ENCODE peak calls at places on chromosomes 4 and X, in ten cellular contexts. One of them, this sample, is unnamed.

GRCh38 chrX:49627030-49627777 is 28.4 kb downstream of the GAGE1 start:
- DNase-seq in stimulated activated CD8-positive, alpha-beta memory T cell treated with anti-CD3 and anti-CD28 coated beads, Interleukin-15, amount 100 ng/mL, for 24 hours: no peak
- DNase-seq in activated CD8-positive, alpha-beta T cell treated with anti-CD3 and anti-CD28 coated beads, Interleukin-2, amount 10 ng/mL, durations not matched to agents 7 days and 5 days: peak
- DNase-seq in iPS-NIHi11: peak
- DNase-seq in endothelial cell of umbilical vein: no peak
- DNase-seq in GM20000: peak
- DNase-seq in myocyte: no peak
- DNase-seq in ELR: no peak
- DNase-seq in upper lobe of right lung: no peak
- DNase-seq in NCI-H1417: no peak
- DNase-seq in this sample: no peak

GRCh38 chrX:6283826-6284225 is 55.2 kb upstream of the NLGN4X start:
- DNase-seq in GM20000: no peak
- DNase-seq in myocyte: no peak
- DNase-seq in activated CD8-positive, alpha-beta T cell treated with anti-CD3 and anti-CD28 coated beads, Interleukin-2, amount 10 ng/mL, durations not matched to agents 7 days and 5 days: no peak
- DNase-seq in endothelial cell of umbilical vein: no peak
- DNase-seq in iPS-NIHi11: no peak
- DNase-seq in NCI-H1417: no peak
- DNase-seq in stimulated activated CD8-positive, alpha-beta memory T cell treated with anti-CD3 and anti-CD28 coated beads, Interleukin-15, amount 100 ng/mL, for 24 hours: no peak
- DNase-seq in upper lobe of right lung: no peak
- DNase-seq in ELR: no peak
- DNase-seq in this sample: no peak

GRCh38 chr4:3342182-3342854 is 49.5 kb downstream of the RGS12 start:
- DNase-seq in iPS-NIHi11: no peak
- DNase-seq in ELR: peak
- DNase-seq in GM20000: no peak
- DNase-seq in upper lobe of right lung: no peak
- DNase-seq in NCI-H1417: peak
- DNase-seq in stimulated activated CD8-positive, alpha-beta memory T cell treated with anti-CD3 and anti-CD28 coated beads, Interleukin-15, amount 100 ng/mL, for 24 hours: no peak
- DNase-seq in endothelial cell of umbilical vein: peak
- DNase-seq in activated CD8-positive, alpha-beta T cell treated with anti-CD3 and anti-CD28 coated beads, Interleukin-2, amount 10 ng/mL, durations not matched to agents 7 days and 5 days: peak
- DNase-seq in myocyte: peak
- DNase-seq in this sample: peak

GRCh38 chr4:159221280-159221679 is 118.4 kb downstream of the RAPGEF2 start:
- DNase-seq in NCI-H1417: no peak
- DNase-seq in iPS-NIHi11: no peak
- DNase-seq in myocyte: no peak
- DNase-seq in GM20000: no peak
- DNase-seq in upper lobe of right lung: no peak
- DNase-seq in activated CD8-positive, alpha-beta T cell treated with anti-CD3 and anti-CD28 coated beads, Interleukin-2, amount 10 ng/mL, durations not matched to agents 7 days and 5 days: no peak
- DNase-seq in stimulated activated CD8-positive, alpha-beta memory T cell treated with anti-CD3 and anti-CD28 coated beads, Interleukin-15, amount 100 ng/mL, for 24 hours: no peak
- DNase-seq in endothelial cell of umbilical vein: no peak
- DNase-seq in ELR: no peak
- DNase-seq in this sample: no peak

GRCh38 chrX:45850197-45850774 is 649.6 kb upstream of the DIPK2B start:
- DNase-seq in myocyte: no peak
- DNase-seq in GM20000: peak
- DNase-seq in upper lobe of right lung: no peak
- DNase-seq in iPS-NIHi11: no peak
- DNase-seq in NCI-H1417: no peak
- DNase-seq in stimulated activated CD8-positive, alpha-beta memory T cell treated with anti-CD3 and anti-CD28 coated beads, Interleukin-15, amount 100 ng/mL, for 24 hours: no peak
- DNase-seq in endothelial cell of umbilical vein: peak
- DNase-seq in activated CD8-positive, alpha-beta T cell treated with anti-CD3 and anti-CD28 coated beads, Interleukin-2, amount 10 ng/mL, durations not matched to agents 7 days and 5 days: peak
- DNase-seq in ELR: peak
- DNase-seq in this sample: no peak

GRCh38 chr4:86855572-86855971 is 6.4 kb upstream of the SLC10A6 start:
- DNase-seq in upper lobe of right lung: no peak
- DNase-seq in iPS-NIHi11: no peak
- DNase-seq in GM20000: no peak
- DNase-seq in endothelial cell of umbilical vein: peak
- DNase-seq in ELR: peak
- DNase-seq in myocyte: no peak
- DNase-seq in NCI-H1417: no peak
- DNase-seq in stimulated activated CD8-positive, alpha-beta memory T cell treated with anti-CD3 and anti-CD28 coated beads, Interleukin-15, amount 100 ng/mL, for 24 hours: no peak
- DNase-seq in activated CD8-positive, alpha-beta T cell treated with anti-CD3 and anti-CD28 coated beads, Interleukin-2, amount 10 ng/mL, durations not matched to agents 7 days and 5 days: no peak
- DNase-seq in this sample: peak

GRCh38 chrX:24305905-24306304 is 8.0 kb downstream of the SUPT20HL2 start:
- DNase-seq in ELR: no peak
- DNase-seq in GM20000: no peak
- DNase-seq in stimulated activated CD8-positive, alpha-beta memory T cell treated with anti-CD3 and anti-CD28 coated beads, Interleukin-15, amount 100 ng/mL, for 24 hours: no peak
- DNase-seq in NCI-H1417: no peak
- DNase-seq in myocyte: no peak
- DNase-seq in iPS-NIHi11: no peak
- DNase-seq in endothelial cell of umbilical vein: no peak
- DNase-seq in activated CD8-positive, alpha-beta T cell treated with anti-CD3 and anti-CD28 coated beads, Interleukin-2, amount 10 ng/mL, durations not matched to agents 7 days and 5 days: no peak
- DNase-seq in upper lobe of right lung: no peak
- DNase-seq in this sample: no peak

GRCh38 chrX:139759637-139760036 is 51.7 kb upstream of the MCF2 start:
- DNase-seq in GM20000: no peak
- DNase-seq in myocyte: peak
- DNase-seq in stimulated activated CD8-positive, alpha-beta memory T cell treated with anti-CD3 and anti-CD28 coated beads, Interleukin-15, amount 100 ng/mL, for 24 hours: no peak
- DNase-seq in endothelial cell of umbilical vein: peak
- DNase-seq in NCI-H1417: no peak
- DNase-seq in upper lobe of right lung: no peak
- DNase-seq in ELR: peak
- DNase-seq in activated CD8-positive, alpha-beta T cell treated with anti-CD3 and anti-CD28 coated beads, Interleukin-2, amount 10 ng/mL, durations not matched to agents 7 days and 5 days: peak
- DNase-seq in iPS-NIHi11: peak
- DNase-seq in this sample: peak

GRCh38 chrX:100673397-100673953 is 29.5 kb downstream of the SRPX2 start:
- DNase-seq in endothelial cell of umbilical vein: peak
- DNase-seq in upper lobe of right lung: no peak
- DNase-seq in myocyte: no peak
- DNase-seq in activated CD8-positive, alpha-beta T cell treated with anti-CD3 and anti-CD28 coated beads, Interleukin-2, amount 10 ng/mL, durations not matched to agents 7 days and 5 days: no peak
- DNase-seq in iPS-NIHi11: no peak
- DNase-seq in stimulated activated CD8-positive, alpha-beta memory T cell treated with anti-CD3 and anti-CD28 coated beads, Interleukin-15, amount 100 ng/mL, for 24 hours: no peak
- DNase-seq in ELR: peak
- DNase-seq in GM20000: no peak
- DNase-seq in NCI-H1417: no peak
- DNase-seq in this sample: peak

GRCh38 chrX:107674480-107675364 is 46.4 kb downstream of the PRPS1 start:
- DNase-seq in NCI-H1417: no peak
- DNase-seq in GM20000: no peak
- DNase-seq in upper lobe of right lung: peak
- DNase-seq in ELR: peak
- DNase-seq in stimulated activated CD8-positive, alpha-beta memory T cell treated with anti-CD3 and anti-CD28 coated beads, Interleukin-15, amount 100 ng/mL, for 24 hours: no peak
- DNase-seq in endothelial cell of umbilical vein: no peak
- DNase-seq in myocyte: peak
- DNase-seq in iPS-NIHi11: no peak
- DNase-seq in activated CD8-positive, alpha-beta T cell treated with anti-CD3 and anti-CD28 coated beads, Interleukin-2, amount 10 ng/mL, durations not matched to agents 7 days and 5 days: peak
- DNase-seq in this sample: peak

GRCh38 chr4:40976343-40976742 is 226.6 kb downstream of the NSUN7 start:
- DNase-seq in activated CD8-positive, alpha-beta T cell treated with anti-CD3 and anti-CD28 coated beads, Interleukin-2, amount 10 ng/mL, durations not matched to agents 7 days and 5 days: peak
- DNase-seq in endothelial cell of umbilical vein: peak
- DNase-seq in ELR: peak
- DNase-seq in iPS-NIHi11: peak
- DNase-seq in NCI-H1417: peak
- DNase-seq in GM20000: peak
- DNase-seq in stimulated activated CD8-positive, alpha-beta memory T cell treated with anti-CD3 and anti-CD28 coated beads, Interleukin-15, amount 100 ng/mL, for 24 hours: no peak
- DNase-seq in myocyte: peak
- DNase-seq in upper lobe of right lung: no peak
- DNase-seq in this sample: peak

GRCh38 chrX:20968996-20969395 is 405.2 kb upstream of the CNKSR2 start:
- DNase-seq in endothelial cell of umbilical vein: no peak
- DNase-seq in iPS-NIHi11: no peak
- DNase-seq in NCI-H1417: no peak
- DNase-seq in upper lobe of right lung: no peak
- DNase-seq in activated CD8-positive, alpha-beta T cell treated with anti-CD3 and anti-CD28 coated beads, Interleukin-2, amount 10 ng/mL, durations not matched to agents 7 days and 5 days: no peak
- DNase-seq in GM20000: no peak
- DNase-seq in myocyte: peak
- DNase-seq in ELR: no peak
- DNase-seq in stimulated activated CD8-positive, alpha-beta memory T cell treated with anti-CD3 and anti-CD28 coated beads, Interleukin-15, amount 100 ng/mL, for 24 hours: no peak
- DNase-seq in this sample: no peak

GRCh38 chrX:74286950-74287349 is 17.0 kb upstream of the ZCCHC13 start:
- DNase-seq in endothelial cell of umbilical vein: no peak
- DNase-seq in NCI-H1417: no peak
- DNase-seq in GM20000: no peak
- DNase-seq in activated CD8-positive, alpha-beta T cell treated with anti-CD3 and anti-CD28 coated beads, Interleukin-2, amount 10 ng/mL, durations not matched to agents 7 days and 5 days: no peak
- DNase-seq in ELR: peak
- DNase-seq in upper lobe of right lung: no peak
- DNase-seq in myocyte: peak
- DNase-seq in iPS-NIHi11: no peak
- DNase-seq in stimulated activated CD8-positive, alpha-beta memory T cell treated with anti-CD3 and anti-CD28 coated beads, Interleukin-15, amount 100 ng/mL, for 24 hours: no peak
- DNase-seq in this sample: peak

GRCh38 chr4:153438916-153439756 is 27.0 kb upstream of the TMEM131L start:
- DNase-seq in GM20000: peak
- DNase-seq in ELR: no peak
- DNase-seq in NCI-H1417: no peak
- DNase-seq in iPS-NIHi11: no peak
- DNase-seq in endothelial cell of umbilical vein: no peak
- DNase-seq in activated CD8-positive, alpha-beta T cell treated with anti-CD3 and anti-CD28 coated beads, Interleukin-2, amount 10 ng/mL, durations not matched to agents 7 days and 5 days: peak
- DNase-seq in upper lobe of right lung: no peak
- DNase-seq in stimulated activated CD8-positive, alpha-beta memory T cell treated with anti-CD3 and anti-CD28 coated beads, Interleukin-15, amount 100 ng/mL, for 24 hours: no peak
- DNase-seq in myocyte: peak
- DNase-seq in this sample: no peak

GRCh38 chrX:106302304-106302703 is 134.2 kb downstream of the PWWP3B start:
- DNase-seq in GM20000: no peak
- DNase-seq in ELR: no peak
- DNase-seq in iPS-NIHi11: no peak
- DNase-seq in stimulated activated CD8-positive, alpha-beta memory T cell treated with anti-CD3 and anti-CD28 coated beads, Interleukin-15, amount 100 ng/mL, for 24 hours: no peak
- DNase-seq in myocyte: no peak
- DNase-seq in endothelial cell of umbilical vein: no peak
- DNase-seq in upper lobe of right lung: no peak
- DNase-seq in activated CD8-positive, alpha-beta T cell treated with anti-CD3 and anti-CD28 coated beads, Interleukin-2, amount 10 ng/mL, durations not matched to agents 7 days and 5 days: no peak
- DNase-seq in NCI-H1417: no peak
- DNase-seq in this sample: no peak

GRCh38 chrX:110168585-110168984 is 149.3 kb downstream of the AMMECR1 start:
- DNase-seq in GM20000: no peak
- DNase-seq in endothelial cell of umbilical vein: no peak
- DNase-seq in ELR: peak
- DNase-seq in myocyte: no peak
- DNase-seq in NCI-H1417: no peak
- DNase-seq in iPS-NIHi11: no peak
- DNase-seq in stimulated activated CD8-positive, alpha-beta memory T cell treated with anti-CD3 and anti-CD28 coated beads, Interleukin-15, amount 100 ng/mL, for 24 hours: no peak
- DNase-seq in activated CD8-positive, alpha-beta T cell treated with anti-CD3 and anti-CD28 coated beads, Interleukin-2, amount 10 ng/mL, durations not matched to agents 7 days and 5 days: no peak
- DNase-seq in upper lobe of right lung: no peak
- DNase-seq in this sample: peak

GRCh38 chrX:10900585-10901289 is 210.4 kb upstream of the HCCS start:
- DNase-seq in upper lobe of right lung: no peak
- DNase-seq in activated CD8-positive, alpha-beta T cell treated with anti-CD3 and anti-CD28 coated beads, Interleukin-2, amount 10 ng/mL, durations not matched to agents 7 days and 5 days: no peak
- DNase-seq in myocyte: no peak
- DNase-seq in GM20000: no peak
- DNase-seq in stimulated activated CD8-positive, alpha-beta memory T cell treated with anti-CD3 and anti-CD28 coated beads, Interleukin-15, amount 100 ng/mL, for 24 hours: no peak
- DNase-seq in ELR: peak
- DNase-seq in endothelial cell of umbilical vein: no peak
- DNase-seq in iPS-NIHi11: no peak
- DNase-seq in NCI-H1417: no peak
- DNase-seq in this sample: peak

GRCh38 chr4:7620086-7620813 is 185.5 kb upstream of the PSAPL1 start:
- DNase-seq in myocyte: peak
- DNase-seq in endothelial cell of umbilical vein: no peak
- DNase-seq in iPS-NIHi11: no peak
- DNase-seq in stimulated activated CD8-positive, alpha-beta memory T cell treated with anti-CD3 and anti-CD28 coated beads, Interleukin-15, amount 100 ng/mL, for 24 hours: no peak
- DNase-seq in upper lobe of right lung: no peak
- DNase-seq in NCI-H1417: no peak
- DNase-seq in ELR: no peak
- DNase-seq in GM20000: no peak
- DNase-seq in activated CD8-positive, alpha-beta T cell treated with anti-CD3 and anti-CD28 coated beads, Interleukin-2, amount 10 ng/mL, durations not matched to agents 7 days and 5 days: no peak
- DNase-seq in this sample: no peak

GRCh38 chr4:7210818-7211217 is 18.5 kb downstream of the SORCS2 start:
- DNase-seq in ELR: peak
- DNase-seq in NCI-H1417: no peak
- DNase-seq in GM20000: no peak
- DNase-seq in myocyte: peak
- DNase-seq in stimulated activated CD8-positive, alpha-beta memory T cell treated with anti-CD3 and anti-CD28 coated beads, Interleukin-15, amount 100 ng/mL, for 24 hours: no peak
- DNase-seq in endothelial cell of umbilical vein: no peak
- DNase-seq in activated CD8-positive, alpha-beta T cell treated with anti-CD3 and anti-CD28 coated beads, Interleukin-2, amount 10 ng/mL, durations not matched to agents 7 days and 5 days: no peak
- DNase-seq in upper lobe of right lung: no peak
- DNase-seq in iPS-NIHi11: no peak
- DNase-seq in this sample: peak

GRCh38 chr4:41318839-41319530 is 62.3 kb downstream of the UCHL1 start:
- DNase-seq in myocyte: no peak
- DNase-seq in stimulated activated CD8-positive, alpha-beta memory T cell treated with anti-CD3 and anti-CD28 coated beads, Interleukin-15, amount 100 ng/mL, for 24 hours: no peak
- DNase-seq in ELR: peak
- DNase-seq in endothelial cell of umbilical vein: peak
- DNase-seq in activated CD8-positive, alpha-beta T cell treated with anti-CD3 and anti-CD28 coated beads, Interleukin-2, amount 10 ng/mL, durations not matched to agents 7 days and 5 days: no peak
- DNase-seq in GM20000: no peak
- DNase-seq in upper lobe of right lung: no peak
- DNase-seq in NCI-H1417: no peak
- DNase-seq in iPS-NIHi11: no peak
- DNase-seq in this sample: no peak

GRCh38 chr4:72701987-72702819 is 133.2 kb upstream of the ADAMTS3 start:
- DNase-seq in myocyte: peak
- DNase-seq in NCI-H1417: peak
- DNase-seq in GM20000: peak
- DNase-seq in stimulated activated CD8-positive, alpha-beta memory T cell treated with anti-CD3 and anti-CD28 coated beads, Interleukin-15, amount 100 ng/mL, for 24 hours: no peak
- DNase-seq in iPS-NIHi11: peak
- DNase-seq in ELR: peak
- DNase-seq in activated CD8-positive, alpha-beta T cell treated with anti-CD3 and anti-CD28 coated beads, Interleukin-2, amount 10 ng/mL, durations not matched to agents 7 days and 5 days: peak
- DNase-seq in endothelial cell of umbilical vein: peak
- DNase-seq in upper lobe of right lung: no peak
- DNase-seq in this sample: peak

GRCh38 chr4:83340692-83341343 is 6.2 kb upstream of the HPSE start:
- DNase-seq in stimulated activated CD8-positive, alpha-beta memory T cell treated with anti-CD3 and anti-CD28 coated beads, Interleukin-15, amount 100 ng/mL, for 24 hours: peak
- DNase-seq in NCI-H1417: no peak
- DNase-seq in upper lobe of right lung: no peak
- DNase-seq in iPS-NIHi11: no peak
- DNase-seq in GM20000: no peak
- DNase-seq in myocyte: peak
- DNase-seq in activated CD8-positive, alpha-beta T cell treated with anti-CD3 and anti-CD28 coated beads, Interleukin-2, amount 10 ng/mL, durations not matched to agents 7 days and 5 days: peak
- DNase-seq in endothelial cell of umbilical vein: no peak
- DNase-seq in ELR: no peak
- DNase-seq in this sample: no peak

GRCh38 chr4:137960371-137961050 is 281.6 kb downstream of the SLC7A11 start:
- DNase-seq in iPS-NIHi11: no peak
- DNase-seq in ELR: peak
- DNase-seq in NCI-H1417: no peak
- DNase-seq in GM20000: no peak
- DNase-seq in stimulated activated CD8-positive, alpha-beta memory T cell treated with anti-CD3 and anti-CD28 coated beads, Interleukin-15, amount 100 ng/mL, for 24 hours: no peak
- DNase-seq in activated CD8-positive, alpha-beta T cell treated with anti-CD3 and anti-CD28 coated beads, Interleukin-2, amount 10 ng/mL, durations not matched to agents 7 days and 5 days: no peak
- DNase-seq in upper lobe of right lung: no peak
- DNase-seq in myocyte: peak
- DNase-seq in endothelial cell of umbilical vein: no peak
- DNase-seq in this sample: peak

GRCh38 chr4:26077840-26078239 is 163.8 kb downstream of the SMIM20 start:
- DNase-seq in NCI-H1417: no peak
- DNase-seq in stimulated activated CD8-positive, alpha-beta memory T cell treated with anti-CD3 and anti-CD28 coated beads, Interleukin-15, amount 100 ng/mL, for 24 hours: no peak
- DNase-seq in activated CD8-positive, alpha-beta T cell treated with anti-CD3 and anti-CD28 coated beads, Interleukin-2, amount 10 ng/mL, durations not matched to agents 7 days and 5 days: no peak
- DNase-seq in upper lobe of right lung: no peak
- DNase-seq in GM20000: no peak
- DNase-seq in iPS-NIHi11: no peak
- DNase-seq in myocyte: no peak
- DNase-seq in ELR: no peak
- DNase-seq in endothelial cell of umbilical vein: no peak
- DNase-seq in this sample: no peak

GRCh38 chr4:112277705-112278448 is 7.8 kb downstream of the TIFA start:
- DNase-seq in endothelial cell of umbilical vein: no peak
- DNase-seq in activated CD8-positive, alpha-beta T cell treated with anti-CD3 and anti-CD28 coated beads, Interleukin-2, amount 10 ng/mL, durations not matched to agents 7 days and 5 days: no peak
- DNase-seq in stimulated activated CD8-positive, alpha-beta memory T cell treated with anti-CD3 and anti-CD28 coated beads, Interleukin-15, amount 100 ng/mL, for 24 hours: no peak
- DNase-seq in NCI-H1417: no peak
- DNase-seq in myocyte: peak
- DNase-seq in GM20000: no peak
- DNase-seq in iPS-NIHi11: no peak
- DNase-seq in upper lobe of right lung: no peak
- DNase-seq in ELR: no peak
- DNase-seq in this sample: no peak

GRCh38 chrX:101619336-101619735 is 1.5 kb upstream of the ARMCX6 start:
- DNase-seq in endothelial cell of umbilical vein: no peak
- DNase-seq in upper lobe of right lung: no peak
- DNase-seq in myocyte: peak
- DNase-seq in GM20000: no peak
- DNase-seq in iPS-NIHi11: peak
- DNase-seq in ELR: no peak
- DNase-seq in activated CD8-positive, alpha-beta T cell treated with anti-CD3 and anti-CD28 coated beads, Interleukin-2, amount 10 ng/mL, durations not matched to agents 7 days and 5 days: no peak
- DNase-seq in NCI-H1417: peak
- DNase-seq in stimulated activated CD8-positive, alpha-beta memory T cell treated with anti-CD3 and anti-CD28 coated beads, Interleukin-15, amount 100 ng/mL, for 24 hours: no peak
- DNase-seq in this sample: no peak

GRCh38 chr4:1243451-1244080 is 5.4 kb downstream of the CTBP1 start:
- DNase-seq in myocyte: no peak
- DNase-seq in activated CD8-positive, alpha-beta T cell treated with anti-CD3 and anti-CD28 coated beads, Interleukin-2, amount 10 ng/mL, durations not matched to agents 7 days and 5 days: no peak
- DNase-seq in ELR: no peak
- DNase-seq in upper lobe of right lung: no peak
- DNase-seq in endothelial cell of umbilical vein: no peak
- DNase-seq in stimulated activated CD8-positive, alpha-beta memory T cell treated with anti-CD3 and anti-CD28 coated beads, Interleukin-15, amount 100 ng/mL, for 24 hours: no peak
- DNase-seq in NCI-H1417: no peak
- DNase-seq in iPS-NIHi11: no peak
- DNase-seq in GM20000: peak
- DNase-seq in this sample: no peak

GRCh38 chr4:153676984-153677383 is 7.1 kb upstream of the TLR2 start:
- DNase-seq in upper lobe of right lung: no peak
- DNase-seq in activated CD8-positive, alpha-beta T cell treated with anti-CD3 and anti-CD28 coated beads, Interleukin-2, amount 10 ng/mL, durations not matched to agents 7 days and 5 days: no peak
- DNase-seq in GM20000: no peak
- DNase-seq in ELR: peak
- DNase-seq in iPS-NIHi11: no peak
- DNase-seq in endothelial cell of umbilical vein: peak
- DNase-seq in NCI-H1417: no peak
- DNase-seq in myocyte: peak
- DNase-seq in stimulated activated CD8-positive, alpha-beta memory T cell treated with anti-CD3 and anti-CD28 coated beads, Interleukin-15, amount 100 ng/mL, for 24 hours: no peak
- DNase-seq in this sample: peak

This sample was measured in HCEC 1CT.